ENCODE peak calls at places on chromosomes 13 and 19, in eight cellular contexts. Z is NCI-H226; M is T-helper 2 cell; C is astrocyte of the spinal cord; F is T follicular helper cell; V is AG08395; U is activated T-cell treated with anti-CD3 and anti-CD28 coated beads, Interleukin-2, amount 50 U/mL, for 48 hours; P is stimulated activated CD4-positive, alpha-beta T cell treated with anti-CD3 and anti-CD28 coated beads, Interleukin-4, amount 100 ng/mL, for 4 hours. S is an unnamed sample.
A peak's percentile ranks its signal among the peaks of the same experiment; 100 is the strongest.

GRCh38 chr13:44497801-44498200 is 78.3 kb downstream of the TSC22D1 start:
- DNase-seq in V (no peak), U (no peak), P (no peak), Z (no peak), F (no peak), C (no peak), M (no peak), S (no peak)

GRCh38 chr19:345320-345879 is 804 bp upstream of the MIER2 start:
- DNase-seq in V (no peak), C (no peak), P (no peak), U (no peak), F (no peak), Z (no peak), M (no peak), S (no peak)

GRCh38 chr19:56393119-56394012 is at the start of gene ZNF582:
- DNase-seq in U (peak; percentile 90), M (peak; percentile 81), P (peak; percentile 85), Z (peak; percentile 93), C (peak; percentile 97), V (peak; percentile 97), F (peak; percentile 87), S (peak; percentile 73)

GRCh38 chr19:30742981-30743380 is 370.8 kb downstream of the ZNF536 start:
- DNase-seq in Z (no peak), P (no peak), V (no peak), M (no peak), C (no peak), U (no peak), F (no peak), S (no peak)

GRCh38 chr19:49059056-49059455 is 1.5 kb upstream of the CGB7 start:
- DNase-seq in U (no peak), Z (no peak), C (no peak), P (no peak), M (no peak), V (no peak), F (no peak), S (no peak)

GRCh38 chr13:43579321-43579720 is 207.5 kb downstream of the ENOX1 start:
- DNase-seq in C (no peak), F (no peak), V (no peak), M (no peak), P (no peak), Z (no peak), U (no peak), S (no peak)

GRCh38 chr19:53511933-53512374 is 26.0 kb upstream of the ZNF331 start:
- DNase-seq in Z (no peak), C (peak; percentile 15), M (peak; percentile 22), P (peak; percentile 36), U (peak; percentile 58), V (peak; percentile 76), F (peak; percentile 19), S (no peak)

GRCh38 chr13:84136582-84136981 is 254.3 kb upstream of the SLITRK1 start:
- DNase-seq in U (no peak), C (no peak), V (no peak), Z (no peak), P (no peak), F (no peak), M (no peak), S (no peak)

GRCh38 chr19:49687150-49687549 is 2.2 kb upstream of the ADM5 start:
- DNase-seq in F (no peak), Z (no peak), C (no peak), V (no peak), U (no peak), P (no peak), M (no peak), S (no peak)

GRCh38 chr13:95098916-95099315 is 202.3 kb downstream of the ABCC4 start:
- DNase-seq in F (no peak), C (no peak), P (no peak), V (no peak), U (no peak), Z (no peak), M (no peak), S (no peak)

GRCh38 chr19:35144600-35145436 is 1.8 kb downstream of the FXYD7 start:
- DNase-seq in F (no peak), M (no peak), P (no peak), V (no peak), C (no peak), Z (peak; percentile 95), U (no peak), S (no peak)

GRCh38 chr19:41872775-41873647 is 4.1 kb upstream of the CD79A start:
- DNase-seq in M (peak; percentile 61), U (peak; percentile 86), P (peak; percentile 71), Z (peak; percentile 64), C (peak; percentile 64), F (peak; percentile 56), V (peak; percentile 48), S (peak; percentile 47)

GRCh38 chr13:79870123-79870522 is 389.2 kb downstream of the NDFIP2 start:
- DNase-seq in P (no peak), Z (no peak), M (no peak), V (no peak), U (no peak), F (no peak), C (peak; percentile 36), S (no peak)

GRCh38 chr19:50705422-50706019 is 14.1 kb downstream of the SHANK1 start:
- DNase-seq in Z (peak; percentile 54), M (no peak), U (no peak), F (no peak), P (no peak), V (peak; percentile 95), C (peak; percentile 24), S (no peak)

GRCh38 chr13:109779876-109780516 is 6.4 kb downstream of the IRS2 start:
- DNase-seq in C (peak; percentile 20), F (no peak), V (no peak), U (no peak), Z (no peak), M (no peak), P (no peak), S (no peak)

GRCh38 chr19:45939792-45940514 is 25.4 kb upstream of the NANOS2 start:
- DNase-seq in Z (no peak), F (no peak), U (no peak), C (no peak), P (no peak), V (no peak), M (no peak), S (no peak)

GRCh38 chr13:28531195-28531955 is 36.4 kb upstream of the FLT1 start:
- DNase-seq in Z (no peak), F (no peak), V (peak; percentile 31), P (no peak), C (no peak), U (no peak), M (no peak), S (no peak)

GRCh38 chr13:109288151-109288709 is 498.2 kb downstream of the IRS2 start:
- DNase-seq in U (no peak), P (no peak), Z (no peak), V (no peak), C (no peak), M (no peak), F (no peak), S (no peak)

GRCh38 chr19:15595069-15595468 is 19.9 kb upstream of the CYP4F8 start:
- DNase-seq in M (no peak), C (no peak), P (no peak), F (no peak), V (no peak), Z (no peak), U (no peak), S (no peak)

GRCh38 chr13:97015661-97016350 is 21.5 kb upstream of the OXGR1 start:
- DNase-seq in V (no peak), F (no peak), P (no peak), M (no peak), U (no peak), Z (no peak), C (peak; percentile 50), S (no peak)

GRCh38 chr19:2524840-2525723 is 49.2 kb downstream of the GADD45B start:
- DNase-seq in P (no peak), U (no peak), V (peak; percentile 76), M (no peak), C (peak; percentile 76), F (no peak), Z (peak; percentile 62), S (no peak)

GRCh38 chr19:47035495-47036232 is 12.8 kb downstream of the TMEM160 start:
- DNase-seq in P (peak; percentile 93), V (peak; percentile 97), C (peak; percentile 79), M (peak; percentile 95), U (peak; percentile 100), Z (peak; percentile 80), F (peak; percentile 91), S (peak; percentile 10)

GRCh38 chr19:34366670-34367423 is 1.9 kb downstream of the GPI start:
- DNase-seq in F (no peak), Z (peak; percentile 84), P (no peak), M (no peak), C (peak; percentile 36), V (peak; percentile 71), U (no peak), S (no peak)

GRCh38 chr19:13935765-13936486 is 2.3 kb downstream of the PODNL1 start:
- DNase-seq in P (no peak), Z (no peak), C (peak; percentile 13), U (no peak), M (no peak), F (no peak), V (no peak), S (no peak)

GRCh38 chr13:45042539-45042938 is 53.2 kb downstream of the GPALPP1 start:
- DNase-seq in U (no peak), M (no peak), F (no peak), V (no peak), Z (no peak), P (no peak), C (no peak), S (no peak)

GRCh38 chr13:113546571-113547247 is 37.8 kb upstream of the TFDP1 start:
- DNase-seq in M (no peak), Z (no peak), C (peak; percentile 64), F (no peak), U (no peak), P (no peak), V (peak; percentile 27), S (no peak)

S was measured in substantia nigra.